ENCODE peak calls at places on chromosomes 4 and X, in six cellular contexts. M is aorta, S is fibroblast of lung, A is WERI-Rb-1, H is SK-N-SH, Y is iPS DF 6.9. U is an unnamed sample. For H3K36me3, the result is how much of the 10 kb centered on the place peaks cover.

GRCh38 chr4:76704133-76704881 is 193.6 kb downstream of the SOWAHB start:
- DNase-seq in H (no peak), Y (no peak), S (peak), A (no peak), M (no peak), U (peak)

GRCh38 chrX:123320622-123321021 is 136.5 kb downstream of the GRIA3 start:
- DNase-seq in H (no peak), S (no peak), A (no peak), Y (no peak), M (no peak), U (no peak)

GRCh38 chrX:86047174-86047991 is at the start of gene CHM:
- DNase-seq in M (peak), S (peak), H (peak), Y (peak), A (peak), U (peak)

GRCh38 chr4:170193496-170193895 is 103.7 kb upstream of the AADAT start:
- DNase-seq in S (no peak), H (no peak), A (no peak), M (no peak), Y (no peak), U (no peak)

GRCh38 chrX:19893722-19894121 is 6.3 kb upstream of the SH3KBP1 start:
- DNase-seq in M (no peak), H (no peak), Y (no peak), S (no peak), A (no peak), U (no peak)

GRCh38 chr4:182809417-182810102 is 107.6 kb downstream of the DCTD start:
- DNase-seq in H (no peak), S (no peak), A (peak), M (no peak), Y (no peak), U (no peak)

GRCh38 chr4:12116009-12116542 is 687.4 kb upstream of the HS3ST1 start:
- DNase-seq in M (no peak), A (no peak), H (no peak), Y (no peak), S (no peak), U (no peak)

GRCh38 chrX:101550825-101551767 is 749 bp downstream of the ARMCX1 start:
- DNase-seq in H (peak), M (peak), Y (no peak), A (no peak), S (peak), U (peak)

GRCh38 chr4:17765514-17766286 is 15.7 kb downstream of the FAM184B start:
- DNase-seq in H (no peak), M (no peak), S (no peak), A (no peak), Y (no peak), U (no peak)

GRCh38 chr4:121380448-121381147 is at the start of gene QRFPR:
- DNase-seq in M (no peak), H (peak), S (no peak), Y (peak), A (peak), U (no peak)

GRCh38 chr4:82666970-82667665 is 105.3 kb upstream of the TMEM150C start:
- DNase-seq in Y (no peak), H (no peak), A (no peak), S (no peak), M (no peak), U (no peak)

GRCh38 chrX:8784162-8784561 is 17.0 kb downstream of the FAM9A start:
- DNase-seq in M (no peak), H (no peak), S (no peak), Y (no peak), A (no peak), U (no peak)
- H3K36me3 ChIP-seq in M (under half), H (under half), S (under half), Y (under half), A (under half), U (under half)

DNA sequence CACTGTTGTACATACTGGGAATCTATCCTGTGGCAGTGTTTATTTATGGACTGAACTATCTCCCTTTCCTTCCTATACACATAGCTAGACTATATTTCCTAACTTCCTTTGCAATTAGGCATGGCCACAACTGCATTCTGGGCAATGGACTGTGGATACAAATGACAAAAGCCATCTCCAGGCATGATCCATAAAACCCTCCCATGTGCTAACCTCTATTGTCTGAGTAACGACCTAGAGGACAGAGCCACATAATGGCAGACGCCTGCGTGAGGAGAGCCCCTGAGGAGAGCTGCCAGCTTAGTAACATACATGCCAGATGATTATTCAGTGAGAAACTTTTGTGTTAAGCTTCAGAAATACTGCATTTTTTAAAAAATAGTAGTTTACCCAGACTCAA is 142.9 kb downstream of the ADGRA3 start:
- DNase-seq in A (no peak), Y (no peak), H (no peak), S (no peak), M (no peak), U (no peak)
- H3K27ac ChIP-seq in A (no peak), Y (no peak), H (no peak), S (no peak), M (no peak), U (no peak)

GRCh38 chr4:147076179-147076578 is 130.5 kb upstream of the TTC29 start:
- DNase-seq in A (no peak), H (no peak), S (peak), M (no peak), Y (no peak), U (no peak)

GRCh38 chr4:147084861-147085260 is 139.2 kb upstream of the TTC29 start:
- DNase-seq in S (no peak), H (no peak), Y (no peak), M (no peak), A (no peak), U (no peak)

GRCh38 chr4:147078362-147078761 is 132.7 kb upstream of the TTC29 start:
- DNase-seq in A (no peak), Y (no peak), S (peak), M (no peak), H (no peak), U (no peak)

GRCh38 chr4:147076728-147077127 is 131.1 kb upstream of the TTC29 start:
- DNase-seq in S (no peak), Y (no peak), H (no peak), M (no peak), A (no peak), U (no peak)

GRCh38 chr4:147078875-147079658 is 133.4 kb upstream of the TTC29 start:
- DNase-seq in A (no peak), S (no peak), M (no peak), Y (no peak), H (peak), U (no peak)
- H3K4me3 ChIP-seq in A (no peak), S (no peak), M (peak), Y (no peak), H (no peak), U (peak)

GRCh38 chr4:5746250-5746649 is 35.2 kb downstream of the EVC start:
- DNase-seq in S (no peak), A (no peak), Y (no peak), H (no peak), M (no peak), U (no peak)
- H3K36me3 ChIP-seq in S (under half), A (half or more), Y (under half), H (under half), M (under half), U (half or more)

GRCh38 chrX:40996886-40997530 is 88.2 kb upstream of the USP9X start:
- DNase-seq in Y (no peak), S (peak), H (peak), M (no peak), A (no peak), U (no peak)
- H3K27ac ChIP-seq in Y (no peak), S (no peak), H (no peak), M (no peak), A (no peak), U (no peak)

GRCh38 chrX:48824066-48824465 is 2.2 kb upstream of the ERAS start:
- DNase-seq in H (no peak), M (no peak), Y (no peak), A (no peak), S (no peak), U (no peak)

GRCh38 chrX:48826135-48826875 is at the start of gene ERAS:
- DNase-seq in M (no peak), H (peak), A (no peak), Y (no peak), S (no peak), U (no peak)

GRCh38 chrX:48829016-48829735 is 2.9 kb downstream of the ERAS start:
- DNase-seq in Y (no peak), H (no peak), A (no peak), S (no peak), M (no peak), U (no peak)

GRCh38 chrX:48826876-48827653 is 752 bp downstream of the ERAS start:
- DNase-seq in S (no peak), H (peak), A (no peak), M (no peak), Y (no peak), U (no peak)

DNA sequence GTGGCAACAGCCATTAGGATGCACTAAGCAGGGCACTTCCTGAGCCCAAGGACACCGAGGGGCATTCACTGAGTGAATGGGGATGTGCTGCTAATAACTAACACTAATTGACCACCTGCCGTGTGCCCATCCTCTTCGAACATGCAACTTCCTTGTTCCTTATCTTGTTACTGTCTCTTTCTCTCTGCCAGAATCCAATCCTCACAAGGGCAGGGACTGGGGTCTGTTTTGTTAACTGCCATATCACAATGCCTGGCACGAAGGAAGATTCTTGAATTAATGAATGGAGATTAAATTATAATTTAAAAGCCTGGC is 1.3 kb downstream of the ERAS start:
- DNase-seq in Y (no peak), S (no peak), A (no peak), H (no peak), M (no peak), U (no peak)
- H3K4me3 ChIP-seq in Y (no peak), S (no peak), A (no peak), H (no peak), M (no peak), U (no peak)

DNA sequence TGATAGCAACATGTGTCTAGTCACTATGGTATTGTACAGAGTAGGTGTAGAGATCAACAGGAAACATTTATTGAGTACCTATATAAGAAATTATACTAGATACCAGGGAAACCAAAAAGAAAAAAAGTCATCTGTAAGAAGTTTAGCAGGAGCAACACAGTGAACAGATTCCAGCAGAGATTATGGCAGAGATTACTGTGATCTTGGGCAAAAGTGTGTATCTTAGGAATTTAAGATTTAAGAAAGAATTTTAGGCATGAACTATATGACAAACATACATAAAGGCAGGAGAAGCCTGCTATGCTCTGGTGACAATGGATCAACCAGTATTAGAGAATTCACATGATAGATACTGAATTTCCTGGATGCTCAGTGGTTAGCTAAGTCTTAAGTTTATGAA is 37.9 kb downstream of the SNCA start:
- DNase-seq in A (no peak), S (no peak), M (no peak), Y (no peak), H (no peak), U (no peak)
- H3K36me3 ChIP-seq in A (under half), S (under half), M (under half), Y (under half), H (under half), U (under half)

GRCh38 chr4:156837625-156838345 is 133.8 kb downstream of the PDGFC start:
- DNase-seq in S (peak), H (no peak), A (no peak), Y (no peak), M (no peak), U (no peak)
- H3K27ac ChIP-seq in S (no peak), H (no peak), A (no peak), Y (no peak), M (no peak), U (no peak)